ENCODE peak calls at places on chromosomes 12 and 14, in six cellular contexts. Z, K, B, E, O and I are unnamed samples.

GRCh38 chr14:56359245-56359644 is 220.4 kb upstream of the TMEM260 start:
- DNase-seq in K (no peak), O (no peak), E (no peak), B (peak), Z (no peak), I (peak)

GRCh38 chr14:53493310-53493709 is 340.2 kb upstream of the DDHD1 start:
- DNase-seq in E (no peak), Z (no peak), B (no peak), O (no peak), K (no peak), I (no peak)

GRCh38 chr12:108825205-108825950 is 32.0 kb downstream of the SSH1 start:
- DNase-seq in O (no peak), Z (peak), E (peak), K (no peak), B (peak), I (no peak)

GRCh38 chr14:57022608-57023007 is 212.3 kb upstream of the OTX2 start:
- DNase-seq in K (no peak), B (no peak), Z (no peak), O (no peak), E (no peak), I (no peak)

GRCh38 chr14:76090611-76091010 is 61.1 kb upstream of the GPATCH2L start:
- DNase-seq in K (no peak), B (no peak), Z (peak), O (peak), E (peak), I (no peak)

GRCh38 chr14:69137456-69138188 is 15.3 kb downstream of the DCAF5 start:
- DNase-seq in B (peak), Z (no peak), K (no peak), O (no peak), E (peak), I (no peak)

GRCh38 chr12:13173537-13173936 is 23.0 kb upstream of the EMP1 start:
- DNase-seq in E (peak), O (peak), K (peak), B (peak), Z (peak), I (peak)

GRCh38 chr12:52204095-52204930 is 12.5 kb upstream of the KRT80 start:
- DNase-seq in B (no peak), K (no peak), Z (peak), O (no peak), E (no peak), I (no peak)

GRCh38 chr12:113334786-113335539 is at the start of gene SLC8B1:
- DNase-seq in B (peak), Z (peak), E (peak), K (peak), O (no peak), I (peak)

GRCh38 chr14:71056168-71056567 is 148.9 kb downstream of the PCNX1 start:
- DNase-seq in O (no peak), B (no peak), K (no peak), Z (no peak), E (no peak), I (no peak)

GRCh38 chr12:15962760-15963159 is 51.6 kb downstream of the DERA start:
- DNase-seq in K (no peak), O (no peak), B (no peak), Z (peak), E (no peak), I (no peak)

GRCh38 chr14:100106260-100106659 is 41.0 kb downstream of the EVL start:
- DNase-seq in Z (no peak), K (peak), B (no peak), E (no peak), O (no peak), I (no peak)

GRCh38 chr12:119308743-119309456 is 25.6 kb upstream of the CCDC60 start:
- DNase-seq in B (no peak), O (no peak), K (no peak), Z (no peak), E (no peak), I (no peak)

GRCh38 chr12:68976304-68976915 is 43.4 kb upstream of the CPM start:
- DNase-seq in K (no peak), Z (no peak), B (no peak), O (no peak), E (no peak), I (no peak)

GRCh38 chr12:86950043-86950838 is 694.0 kb upstream of the MGAT4C start:
- DNase-seq in O (no peak), E (no peak), K (no peak), B (peak), Z (no peak), I (no peak)

GRCh38 chr12:30691122-30691879 is 4.4 kb downstream of the IPO8 start:
- DNase-seq in B (peak), K (peak), Z (peak), E (peak), O (peak), I (peak)

GRCh38 chr14:100556076-100556475 is 31.1 kb downstream of the BEGAIN start:
- DNase-seq in K (no peak), E (no peak), B (no peak), Z (no peak), O (no peak), I (no peak)

GRCh38 chr12:123029550-123029949 is 49.1 kb downstream of the ARL6IP4 start:
- DNase-seq in Z (no peak), B (no peak), O (no peak), K (no peak), E (no peak), I (no peak)

GRCh38 chr14:34181308-34181707 is 230.4 kb upstream of the EGLN3 start:
- DNase-seq in K (no peak), B (no peak), O (no peak), E (no peak), Z (no peak), I (no peak)

GRCh38 chr14:84181072-84181471 is 1348.9 kb upstream of the FLRT2 start:
- DNase-seq in O (no peak), K (no peak), Z (no peak), B (no peak), E (no peak), I (no peak)

GRCh38 chr12:54596526-54596946 is 8.1 kb upstream of the PPP1R1A start:
- DNase-seq in B (peak), O (no peak), Z (peak), K (peak), E (peak), I (peak)

GRCh38 chr12:21456291-21456780 is 18.9 kb downstream of the PYROXD1 start:
- DNase-seq in Z (no peak), B (no peak), O (no peak), E (no peak), K (no peak), I (no peak)

GRCh38 chr12:49296034-49296835 is 1.3 kb downstream of the PRPH start:
- DNase-seq in K (no peak), B (no peak), E (no peak), Z (no peak), O (no peak), I (peak)

GRCh38 chr12:112381421-112381897 is 772 bp downstream of the HECTD4 start:
- DNase-seq in Z (no peak), O (no peak), K (no peak), B (no peak), E (no peak), I (peak)

GRCh38 chr12:109469516-109469915 is 7.6 kb downstream of the KCTD10 start:
- DNase-seq in B (no peak), O (no peak), Z (peak), K (no peak), E (peak), I (no peak)

GRCh38 chr12:131894313-131894860 is at the start of gene ULK1:
- DNase-seq in O (no peak), Z (peak), B (peak), K (peak), E (peak), I (peak)

GRCh38 chr12:116143883-116144266 is 133.6 kb downstream of the MED13L start:
- DNase-seq in E (peak), B (peak), Z (peak), O (no peak), K (no peak), I (no peak)

GRCh38 chr14:68479247-68479646 is 313.6 kb downstream of the ZFP36L1 start:
- DNase-seq in Z (no peak), K (no peak), B (peak), E (peak), O (no peak), I (peak)

GRCh38 chr12:19624401-19624930 is 185.2 kb downstream of the AEBP2 start:
- DNase-seq in E (peak), O (no peak), Z (no peak), B (no peak), K (no peak), I (peak)

GRCh38 chr12:13417516-13417915 is 221.0 kb downstream of the EMP1 start:
- DNase-seq in O (no peak), B (no peak), K (no peak), E (no peak), Z (no peak), I (no peak)

GRCh38 chr14:43204816-43205215 is 1302.3 kb downstream of the FSCB start:
- DNase-seq in O (no peak), B (no peak), E (no peak), Z (no peak), K (no peak), I (no peak)

GRCh38 chr12:5864913-5865312 is 80.1 kb downstream of the ANO2 start:
- DNase-seq in O (no peak), Z (no peak), B (no peak), E (no peak), K (no peak), I (peak)

GRCh38 chr12:19181666-19182426 is 52.3 kb downstream of the PLEKHA5 start:
- DNase-seq in Z (peak), K (no peak), E (no peak), O (no peak), B (peak), I (no peak)

GRCh38 chr12:24080465-24080864 is 131.0 kb upstream of the SOX5 start:
- DNase-seq in E (no peak), O (no peak), K (no peak), B (no peak), Z (no peak), I (no peak)

GRCh38 chr14:91306547-91306946 is 62.0 kb upstream of the GPR68 start:
- DNase-seq in Z (no peak), B (no peak), O (no peak), K (no peak), E (no peak), I (no peak)

GRCh38 chr12:113138826-113139225 is 3.3 kb upstream of the RASAL1 start:
- DNase-seq in B (no peak), K (no peak), E (no peak), O (no peak), Z (no peak), I (no peak)

GRCh38 chr12:6635375-6635855 is 344 bp downstream of the LPAR5 start:
- DNase-seq in B (no peak), E (no peak), O (no peak), Z (no peak), K (no peak), I (no peak)

GRCh38 chr12:26058308-26058707 is 66.5 kb downstream of the BHLHE41 start:
- DNase-seq in E (no peak), K (no peak), B (no peak), Z (no peak), O (no peak), I (no peak)

GRCh38 chr14:73462815-73463214 is 4.5 kb upstream of the NUMB start:
- DNase-seq in E (peak), B (peak), Z (peak), K (no peak), O (no peak), I (no peak)
- H3K4me3 ChIP-seq in E (no peak), B (no peak), Z (peak), K (no peak), O (no peak), I (no peak)

GRCh38 chr14:105473033-105473676 is 1.5 kb upstream of the CRIP2 start:
- DNase-seq in K (peak), Z (no peak), O (no peak), B (no peak), E (no peak), I (no peak)
- H3K4me3 ChIP-seq in K (peak), Z (no peak), O (no peak), B (no peak), E (peak), I (no peak)

GRCh38 chr12:64273527-64274403 is 51.7 kb upstream of the KICS2 start:
- DNase-seq in K (no peak), E (no peak), Z (peak), O (no peak), B (peak), I (peak)
- H3K4me3 ChIP-seq in K (no peak), E (no peak), Z (no peak), O (no peak), B (no peak), I (no peak)

GRCh38 chr14:51860836-51861583 is 598 bp downstream of the GNG2 start:
- DNase-seq in O (no peak), B (no peak), E (no peak), Z (peak), K (no peak), I (no peak)
- H3K4me3 ChIP-seq in O (peak), B (peak), E (peak), Z (peak), K (peak), I (peak)